ENCODE peak calls at places on chromosomes 13 and 19, in five cellular contexts. One of them, this sample, is unnamed.

GRCh38 chr19:39417463-39418181 is 5.2 kb downstream of the PLEKHG2 start:
- DNase-seq in CD8-positive, alpha-beta memory T cell: no peak
- DNase-seq in lung: no peak
- DNase-seq in breast epithelium: no peak
- DNase-seq in left ventricle myocardium inferior: no peak
- DNase-seq in this sample: no peak

GRCh38 chr13:85631801-85632200 is 167.4 kb downstream of the SLITRK6 start:
- DNase-seq in left ventricle myocardium inferior: no peak
- DNase-seq in lung: no peak
- DNase-seq in CD8-positive, alpha-beta memory T cell: no peak
- DNase-seq in breast epithelium: no peak
- DNase-seq in this sample: no peak

GRCh38 chr19:17481986-17482385 is 11.7 kb downstream of the SLC27A1 start:
- DNase-seq in lung: no peak
- DNase-seq in CD8-positive, alpha-beta memory T cell: no peak
- DNase-seq in left ventricle myocardium inferior: no peak
- DNase-seq in breast epithelium: no peak
- DNase-seq in this sample: no peak

GRCh38 chr13:112812306-112813034 is 122.6 kb downstream of the ATP11A start:
- DNase-seq in CD8-positive, alpha-beta memory T cell: no peak
- DNase-seq in lung: no peak
- DNase-seq in breast epithelium: no peak
- DNase-seq in left ventricle myocardium inferior: no peak
- DNase-seq in this sample: no peak

GRCh38 chr13:35468195-35468594 is 8.3 kb downstream of the MAB21L1 start:
- DNase-seq in lung: no peak
- DNase-seq in breast epithelium: no peak
- DNase-seq in CD8-positive, alpha-beta memory T cell: no peak
- DNase-seq in left ventricle myocardium inferior: no peak
- DNase-seq in this sample: no peak

GRCh38 chr19:7004313-7004931 is 16.8 kb downstream of the MBD3L2B start:
- DNase-seq in lung: no peak
- DNase-seq in breast epithelium: no peak
- DNase-seq in CD8-positive, alpha-beta memory T cell: no peak
- DNase-seq in left ventricle myocardium inferior: no peak
- DNase-seq in this sample: no peak

GRCh38 chr13:112727581-112727980 is 37.7 kb downstream of the ATP11A start:
- DNase-seq in breast epithelium: no peak
- DNase-seq in left ventricle myocardium inferior: no peak
- DNase-seq in lung: no peak
- DNase-seq in CD8-positive, alpha-beta memory T cell: no peak
- DNase-seq in this sample: no peak

GRCh38 chr13:114173261-114173660 is 5.8 kb upstream of the CFAP97D2 start:
- DNase-seq in lung: no peak
- DNase-seq in left ventricle myocardium inferior: no peak
- DNase-seq in breast epithelium: no peak
- DNase-seq in CD8-positive, alpha-beta memory T cell: no peak
- DNase-seq in this sample: no peak

GRCh38 chr13:73090116-73090811 is 31.5 kb downstream of the KLF5 start:
- DNase-seq in lung: peak; percentile 43
- DNase-seq in breast epithelium: peak; percentile 35
- DNase-seq in CD8-positive, alpha-beta memory T cell: no peak
- DNase-seq in left ventricle myocardium inferior: no peak
- DNase-seq in this sample: no peak

GRCh38 chr19:14425696-14426138 is 6.6 kb upstream of the DDX39A start:
- DNase-seq in lung: no peak
- DNase-seq in CD8-positive, alpha-beta memory T cell: no peak
- DNase-seq in breast epithelium: no peak
- DNase-seq in left ventricle myocardium inferior: no peak
- DNase-seq in this sample: no peak

GRCh38 chr13:97460004-97460756 is 26.2 kb downstream of the RAP2A start:
- DNase-seq in lung: no peak
- DNase-seq in CD8-positive, alpha-beta memory T cell: no peak
- DNase-seq in breast epithelium: no peak
- DNase-seq in left ventricle myocardium inferior: no peak
- DNase-seq in this sample: no peak

GRCh38 chr13:62176051-62176450 is 760.4 kb upstream of the PCDH20 start:
- DNase-seq in left ventricle myocardium inferior: no peak
- DNase-seq in CD8-positive, alpha-beta memory T cell: no peak
- DNase-seq in lung: no peak
- DNase-seq in breast epithelium: no peak
- DNase-seq in this sample: no peak

GRCh38 chr13:97432232-97432916 is 1.6 kb upstream of the RAP2A start:
- DNase-seq in breast epithelium: no peak
- DNase-seq in lung: no peak
- DNase-seq in left ventricle myocardium inferior: no peak
- DNase-seq in CD8-positive, alpha-beta memory T cell: no peak
- DNase-seq in this sample: no peak

DNA sequence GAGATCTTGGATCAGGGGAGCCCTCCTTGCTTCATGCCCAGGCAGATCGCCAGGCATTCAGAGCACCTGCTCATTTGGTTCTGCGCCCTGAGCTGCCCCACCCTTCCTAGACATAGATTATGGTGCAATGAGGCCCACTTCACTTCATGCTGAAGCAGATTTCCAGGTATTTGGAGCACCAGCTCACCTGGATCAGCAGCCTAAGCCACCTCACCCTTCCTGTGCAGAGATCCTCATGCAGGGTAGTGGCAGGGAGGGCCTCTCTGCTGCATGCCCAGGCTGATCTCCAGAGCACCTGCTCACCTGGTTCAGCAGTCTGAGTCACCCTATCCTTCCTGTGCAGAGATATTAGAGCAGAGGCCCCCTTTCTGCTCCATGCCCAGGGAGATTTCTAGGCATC is 1966.1 kb downstream of the PCDH9 start:
- DNase-seq in CD8-positive, alpha-beta memory T cell: no peak
- DNase-seq in left ventricle myocardium inferior: no peak
- DNase-seq in lung: no peak
- DNase-seq in breast epithelium: no peak
- DNase-seq in this sample: no peak
- H3K4me1 ChIP-seq in CD8-positive, alpha-beta memory T cell: no peaks in the 10 kb centered on the region
- H3K4me1 ChIP-seq in left ventricle myocardium inferior: no peaks in the 10 kb centered on the region
- H3K4me1 ChIP-seq in lung: no peaks in the 10 kb centered on the region
- H3K4me1 ChIP-seq in breast epithelium: no peaks in the 10 kb centered on the region
- H3K4me1 ChIP-seq in this sample: no peaks in the 10 kb centered on the region

GRCh38 chr13:81778350-81778749 is 1437.4 kb upstream of the SPRY2 start:
- DNase-seq in CD8-positive, alpha-beta memory T cell: no peak
- DNase-seq in lung: no peak
- DNase-seq in left ventricle myocardium inferior: no peak
- DNase-seq in breast epithelium: no peak
- DNase-seq in this sample: no peak

GRCh38 chr13:81781471-81781870 is 1440.5 kb upstream of the SPRY2 start:
- DNase-seq in left ventricle myocardium inferior: no peak
- DNase-seq in breast epithelium: no peak
- DNase-seq in lung: no peak
- DNase-seq in CD8-positive, alpha-beta memory T cell: no peak
- DNase-seq in this sample: no peak

GRCh38 chr13:81779896-81780295 is 1439.0 kb upstream of the SPRY2 start:
- DNase-seq in CD8-positive, alpha-beta memory T cell: no peak
- DNase-seq in breast epithelium: no peak
- DNase-seq in lung: no peak
- DNase-seq in left ventricle myocardium inferior: no peak
- DNase-seq in this sample: no peak
- H3K27me3 ChIP-seq in CD8-positive, alpha-beta memory T cell: no peaks in the 10 kb centered on the region
- H3K27me3 ChIP-seq in breast epithelium: no peaks in the 10 kb centered on the region
- H3K27me3 ChIP-seq in lung: no peaks in the 10 kb centered on the region
- H3K27me3 ChIP-seq in left ventricle myocardium inferior: no peaks in the 10 kb centered on the region
- H3K27me3 ChIP-seq in this sample: no peaks in the 10 kb centered on the region

DNA sequence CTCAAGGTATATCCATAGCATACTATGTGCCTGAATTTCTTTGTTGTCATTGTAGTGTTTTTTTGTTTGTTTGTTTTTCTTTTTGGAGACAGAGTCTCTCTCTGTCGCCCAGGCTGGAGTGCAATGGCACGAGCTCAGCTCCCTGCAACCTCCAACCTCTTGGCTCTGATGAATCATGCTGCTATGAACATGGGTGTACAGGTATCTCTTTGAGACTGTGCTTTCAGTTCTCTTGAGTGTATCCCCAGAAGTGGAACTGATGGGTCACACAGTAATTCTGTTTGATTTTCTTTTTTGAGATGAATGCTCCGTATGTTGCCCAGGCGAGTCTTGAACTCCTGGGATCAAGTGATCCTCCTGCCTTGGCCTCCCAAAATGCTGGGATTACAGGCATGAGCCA is 13.7 kb upstream of the SLC25A42 start:
- DNase-seq in left ventricle myocardium inferior: no peak
- DNase-seq in lung: no peak
- DNase-seq in breast epithelium: no peak
- DNase-seq in CD8-positive, alpha-beta memory T cell: no peak
- DNase-seq in this sample: no peak
- H3K4me1 ChIP-seq in left ventricle myocardium inferior: no peaks in the 10 kb centered on the region
- H3K4me1 ChIP-seq in lung: no peaks in the 10 kb centered on the region
- H3K4me1 ChIP-seq in breast epithelium: no peaks in the 10 kb centered on the region
- H3K4me1 ChIP-seq in CD8-positive, alpha-beta memory T cell: no peaks in the 10 kb centered on the region
- H3K4me1 ChIP-seq in this sample: no peaks in the 10 kb centered on the region

DNA sequence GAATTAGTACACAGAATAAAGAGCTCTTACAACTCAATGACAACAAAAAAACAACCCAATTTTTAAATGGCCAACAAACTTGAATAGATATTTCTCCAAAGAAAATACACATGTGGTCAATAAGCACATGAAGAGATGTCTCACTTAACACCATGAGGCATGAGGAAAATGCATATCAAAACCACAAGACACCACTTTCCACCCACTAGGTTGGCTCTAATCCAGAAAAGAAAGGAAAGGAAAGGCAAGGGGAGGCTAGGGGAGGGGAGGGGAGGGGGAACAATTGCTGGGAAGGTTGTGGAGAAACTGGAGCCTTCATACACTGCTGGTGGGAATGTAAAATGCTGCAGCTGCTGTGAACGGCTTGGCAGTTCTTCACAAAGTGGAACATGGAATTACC is 854.3 kb downstream of the UQCRFS1 start:
- DNase-seq in left ventricle myocardium inferior: no peak
- DNase-seq in lung: no peak
- DNase-seq in CD8-positive, alpha-beta memory T cell: no peak
- DNase-seq in breast epithelium: no peak
- DNase-seq in this sample: no peak
- H3K27me3 ChIP-seq in left ventricle myocardium inferior: no peaks in the 10 kb centered on the region
- H3K27me3 ChIP-seq in lung: no peaks in the 10 kb centered on the region
- H3K27me3 ChIP-seq in CD8-positive, alpha-beta memory T cell: no peaks in the 10 kb centered on the region
- H3K27me3 ChIP-seq in breast epithelium: no peaks in the 10 kb centered on the region
- H3K27me3 ChIP-seq in this sample: no peaks in the 10 kb centered on the region

DNA sequence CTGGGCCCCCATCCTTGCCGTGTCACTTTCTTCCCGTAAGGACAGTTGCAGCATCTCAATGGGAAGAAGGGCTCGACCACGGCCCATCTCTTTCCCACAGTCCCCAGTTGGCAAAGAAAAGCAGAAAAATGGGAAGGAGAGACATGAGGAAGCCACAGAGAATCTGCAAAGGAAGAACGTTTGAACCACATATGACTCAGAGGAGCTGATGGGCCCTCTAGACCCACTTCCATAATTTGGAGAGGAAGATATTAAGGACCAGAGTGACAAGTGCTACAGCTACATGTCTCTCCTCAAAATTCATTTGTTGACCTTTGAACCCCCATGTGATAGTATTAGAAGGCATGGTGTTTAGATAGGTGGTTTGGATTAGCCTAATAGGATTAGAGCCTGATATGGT is 1.8 kb upstream of the SIGLEC12 start:
- DNase-seq in breast epithelium: no peak
- DNase-seq in lung: no peak
- DNase-seq in left ventricle myocardium inferior: no peak
- DNase-seq in CD8-positive, alpha-beta memory T cell: no peak
- DNase-seq in this sample: no peak
- H3K4me1 ChIP-seq in breast epithelium: no peaks in the 10 kb centered on the region
- H3K4me1 ChIP-seq in lung: no peaks in the 10 kb centered on the region
- H3K4me1 ChIP-seq in left ventricle myocardium inferior: no peaks in the 10 kb centered on the region
- H3K4me1 ChIP-seq in CD8-positive, alpha-beta memory T cell: no peaks in the 10 kb centered on the region
- H3K4me1 ChIP-seq in this sample: no peaks in the 10 kb centered on the region

This sample was measured in right cardiac atrium.